ENCODE peak calls at places on chromosomes 7 and 10, in nine cellular contexts. P is pancreas; X is CD4-positive, alpha-beta T cell; C is right lobe of liver; Z is OCI-LY7; N is WTC11; U is endothelial cell; M is HFF-Myc; T is cardiac fibroblast. E is an unnamed sample.

GRCh38 chr10:124605001-124605370 is 139.2 kb downstream of the FAM53B start:
- DNase-seq in P (no peak), X (no peak), C (no peak), Z (no peak), N (no peak), U (no peak), M (no peak), T (no peak), E (no peak)

GRCh38 chr7:148334959-148335577 is 255.5 kb upstream of the C7orf33 start:
- DNase-seq in P (no peak), X (no peak), C (no peak), Z (no peak), N (no peak), U (no peak), M (no peak), T (peak), E (no peak)

GRCh38 chr10:123535386-123535785 is 130.8 kb upstream of the GPR26 start:
- DNase-seq in P (no peak), X (no peak), C (no peak), Z (no peak), N (no peak), U (no peak), M (no peak), T (no peak), E (no peak)

GRCh38 chr10:88292185-88292514 is 291.0 kb downstream of the RNLS start:
- DNase-seq in P (no peak), X (no peak), C (no peak), Z (peak), N (no peak), U (no peak), M (no peak), T (no peak), E (no peak)

GRCh38 chr7:115133248-115133647 is 211.4 kb downstream of the MDFIC start:
- DNase-seq in P (no peak), X (no peak), C (no peak), Z (no peak), N (no peak), U (no peak), M (no peak), T (no peak), E (no peak)

GRCh38 chr10:14056545-14057332 is 274.0 kb downstream of the FRMD4A start:
- DNase-seq in P (no peak), X (no peak), C (no peak), Z (no peak), N (no peak), U (no peak), M (peak), T (peak), E (no peak)

GRCh38 chr7:26061340-26062239 is 90.4 kb upstream of the NFE2L3 start:
- DNase-seq in P (peak), X (peak), C (peak), Z (peak), N (peak), U (peak), M (no peak), T (peak), E (peak)

GRCh38 chr7:159143780-159144755 is 599 bp downstream of the VIPR2 start:
- DNase-seq in P (peak), X (no peak), C (peak), Z (no peak), N (peak), U (peak), M (no peak), T (peak), E (peak)

GRCh38 chr7:50956522-50957155 is 173.9 kb upstream of the GRB10 start:
- DNase-seq in P (no peak), X (no peak), C (no peak), Z (no peak), N (no peak), U (no peak), M (no peak), T (no peak), E (no peak)

GRCh38 chr7:24653316-24654085 is 80.2 kb downstream of the PALS2 start:
- DNase-seq in P (no peak), X (no peak), C (no peak), Z (no peak), N (no peak), U (no peak), M (no peak), T (peak), E (no peak)

GRCh38 chr7:45036317-45036716 is 36.3 kb downstream of the CCM2 start:
- DNase-seq in P (no peak), X (no peak), C (no peak), Z (no peak), N (no peak), U (no peak), M (no peak), T (no peak), E (no peak)

GRCh38 chr10:66586073-66586472 is 339.8 kb upstream of the LRRTM3 start:
- DNase-seq in P (peak), X (no peak), C (no peak), Z (no peak), N (peak), U (peak), M (no peak), T (peak), E (no peak)

GRCh38 chr10:73228247-73228646 is 18.8 kb downstream of the DNAJC9 start:
- DNase-seq in P (no peak), X (no peak), C (no peak), Z (no peak), N (no peak), U (no peak), M (no peak), T (peak), E (no peak)

GRCh38 chr10:34899161-34899560 is 84.1 kb upstream of the PARD3 start:
- DNase-seq in P (no peak), X (no peak), C (no peak), Z (no peak), N (no peak), U (no peak), M (no peak), T (no peak), E (no peak)

GRCh38 chr7:5117095-5117970 is 71.7 kb downstream of the RBAK start:
- DNase-seq in P (no peak), X (no peak), C (no peak), Z (no peak), N (no peak), U (no peak), M (no peak), T (no peak), E (no peak)

GRCh38 chr10:119320981-119321380 is 113.6 kb downstream of the GRK5 start:
- DNase-seq in P (no peak), X (no peak), C (no peak), Z (no peak), N (no peak), U (no peak), M (no peak), T (no peak), E (no peak)

GRCh38 chr10:119090026-119090808 is 9.6 kb upstream of the EIF3A start:
- DNase-seq in P (no peak), X (peak), C (no peak), Z (no peak), N (no peak), U (no peak), M (no peak), T (no peak), E (no peak)

GRCh38 chr7:98329974-98330373 is 48.5 kb downstream of the BRI3 start:
- DNase-seq in P (no peak), X (no peak), C (no peak), Z (no peak), N (no peak), U (no peak), M (no peak), T (peak), E (no peak)

GRCh38 chr7:82406937-82407336 is 36.6 kb downstream of the CACNA2D1 start:
- DNase-seq in P (no peak), X (no peak), C (no peak), Z (no peak), N (no peak), U (no peak), M (no peak), T (no peak), E (no peak)

GRCh38 chr7:74525881-74526280 is 72.2 kb downstream of the GTF2IRD1 start:
- DNase-seq in P (peak), X (no peak), C (no peak), Z (peak), N (peak), U (no peak), M (no peak), T (no peak), E (no peak)

GRCh38 chr10:121468726-121469125 is 129.5 kb downstream of the FGFR2 start:
- DNase-seq in P (no peak), X (no peak), C (no peak), Z (no peak), N (no peak), U (no peak), M (no peak), T (no peak), E (no peak)

GRCh38 chr10:58177362-58177947 is 90.2 kb downstream of the IPMK start:
- DNase-seq in P (no peak), X (no peak), C (no peak), Z (peak), N (no peak), U (no peak), M (no peak), T (peak), E (no peak)

GRCh38 chr10:480498-480927 is 209.0 kb downstream of the DIP2C start:
- DNase-seq in P (no peak), X (no peak), C (no peak), Z (no peak), N (no peak), U (no peak), M (no peak), T (no peak), E (no peak)

GRCh38 chr7:35241431-35241830 is 12.5 kb downstream of the TBX20 start:
- DNase-seq in P (no peak), X (no peak), C (no peak), Z (no peak), N (no peak), U (no peak), M (no peak), T (no peak), E (no peak)

DNA sequence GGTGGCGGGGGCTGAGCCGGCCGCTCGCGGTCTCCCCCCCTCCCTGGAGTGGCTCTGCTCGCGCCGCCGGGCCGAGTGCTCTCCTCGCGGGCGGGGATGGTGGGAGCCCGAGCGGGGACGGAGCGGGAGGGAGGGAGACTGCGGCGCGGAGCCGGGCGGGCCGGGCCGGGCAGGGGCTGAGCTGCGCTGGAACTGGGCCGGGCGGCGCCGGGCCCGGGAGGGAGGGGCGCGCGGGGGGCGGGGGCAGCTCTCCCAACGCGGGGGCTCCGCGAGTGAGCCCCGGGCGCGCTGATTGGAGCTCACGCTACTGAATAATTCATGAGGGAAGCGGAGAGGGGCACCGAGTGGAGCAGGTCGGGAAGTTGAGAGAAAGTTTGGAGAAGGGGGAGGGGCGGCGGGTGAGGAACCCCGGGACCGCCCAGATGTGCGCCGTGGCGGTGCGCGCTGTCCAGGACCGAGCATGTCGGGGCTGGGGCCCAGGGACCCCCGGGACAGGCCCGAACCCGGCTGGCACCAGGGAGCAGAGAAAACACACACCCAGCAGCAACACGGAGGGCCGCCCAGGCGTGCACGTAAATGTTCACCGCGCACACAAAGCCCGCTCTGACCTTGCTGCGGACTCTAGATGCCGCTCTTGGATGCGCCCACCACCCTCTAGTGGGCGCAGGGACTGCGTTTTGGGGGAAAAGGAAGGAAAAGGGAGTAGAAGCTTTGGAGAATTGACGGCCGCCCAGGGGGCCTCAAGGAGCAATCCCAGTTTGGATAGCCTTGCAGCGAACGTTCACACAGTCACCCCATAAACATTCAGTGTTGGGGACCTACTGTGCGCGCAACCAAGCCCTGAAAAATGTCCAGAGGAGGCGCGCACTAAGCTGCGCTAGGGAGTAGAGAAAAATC is at the start of gene EPHB4:
- DNase-seq in P (peak), X (no peak), C (peak), Z (no peak), N (peak), U (peak), M (peak), T (peak), E (no peak)
- TF ChIP-seq CTCF in P (no peak), X (no peak), C (peak), Z (peak), N (no peak), U (peak), M (peak), T (peak), E (no peak)

DNA sequence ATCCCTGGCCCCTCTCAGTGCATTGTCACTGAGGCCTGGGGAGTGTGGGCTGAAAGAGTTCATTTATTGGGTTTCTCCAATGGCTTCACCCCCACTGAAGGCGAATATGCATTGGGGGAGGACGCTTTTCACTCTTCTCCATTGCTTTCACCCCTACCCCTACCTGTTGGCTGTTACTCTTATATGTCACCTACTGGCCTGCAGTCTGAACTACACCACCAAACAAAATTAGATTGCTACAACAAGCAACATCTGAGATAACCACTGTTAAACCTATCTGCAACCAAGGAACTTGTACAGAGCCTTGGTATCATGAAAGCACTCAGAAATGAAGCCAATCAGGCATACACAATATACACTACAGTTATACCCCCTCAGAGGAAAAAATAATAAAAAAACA is 203.7 kb downstream of the REEP3 start:
- DNase-seq in P (no peak), X (no peak), C (no peak), Z (peak), N (no peak), U (no peak), M (no peak), T (no peak), E (no peak)
- TF ChIP-seq CTCF in P (no peak), X (no peak), C (no peak), Z (peak), N (no peak), U (no peak), M (no peak), T (peak), E (no peak)

DNA sequence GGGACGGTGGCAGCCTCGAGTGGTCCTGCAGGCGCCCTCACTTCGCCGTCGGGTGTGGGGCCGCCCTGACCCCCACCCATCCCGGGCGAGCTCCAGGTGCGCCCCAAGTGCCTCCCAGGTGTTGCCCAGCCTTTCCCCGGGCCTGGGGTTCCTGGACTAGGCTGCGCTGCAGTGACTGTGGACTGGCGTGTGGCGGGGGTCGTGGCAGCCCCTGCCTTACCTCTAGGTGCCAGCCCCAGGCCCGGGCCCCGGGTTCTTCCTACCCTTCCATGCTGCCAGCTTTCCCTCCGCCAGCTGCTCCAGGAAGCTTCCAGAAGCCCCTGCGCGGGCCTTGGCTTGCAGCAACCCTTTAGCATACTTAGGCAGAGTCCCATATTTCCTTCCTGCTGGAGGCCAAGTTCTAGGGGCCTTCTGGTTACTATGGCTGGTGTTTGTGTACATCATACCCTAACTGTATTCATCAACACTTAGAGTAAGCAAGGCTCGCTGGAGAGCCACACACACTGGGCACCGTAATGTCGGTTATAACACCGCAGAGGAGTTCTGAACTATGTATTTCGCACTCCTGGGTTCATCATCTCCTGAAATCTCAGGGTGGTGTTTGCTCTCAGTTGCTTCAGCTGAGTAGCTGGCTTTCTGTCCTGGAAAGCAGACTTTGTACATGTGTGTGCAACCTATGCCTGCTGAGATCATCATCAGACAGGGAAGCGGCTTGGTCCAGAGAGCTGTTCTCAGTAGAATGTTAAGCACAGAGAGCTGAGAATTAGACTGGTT is 492 bp downstream of the MGMT start:
- DNase-seq in P (peak), X (no peak), C (no peak), Z (peak), N (no peak), U (no peak), M (no peak), T (peak), E (no peak)
- TF ChIP-seq CTCF in P (no peak), X (no peak), C (no peak), Z (no peak), N (no peak), U (no peak), M (no peak), T (no peak), E (no peak)

DNA sequence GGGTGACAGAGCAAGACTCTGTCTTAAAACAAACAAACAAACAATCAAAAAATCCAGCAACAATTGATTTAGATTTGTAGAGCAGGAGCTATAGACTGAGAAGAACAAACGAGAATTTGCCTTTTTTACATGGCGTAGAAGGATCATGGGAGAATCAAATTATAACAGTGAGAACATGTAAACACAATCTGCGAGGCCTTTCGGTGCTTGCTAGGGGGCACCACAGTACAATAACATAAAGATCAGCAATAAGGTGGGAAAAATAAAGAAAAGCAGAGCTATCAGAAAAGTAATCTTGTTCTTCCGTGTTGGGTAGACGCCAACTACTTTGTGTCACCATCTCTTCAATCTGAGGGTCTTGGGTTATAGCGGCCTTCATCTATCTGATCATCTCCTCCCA is 82.2 kb downstream of the NOD1 start:
- DNase-seq in P (no peak), X (no peak), C (no peak), Z (peak), N (no peak), U (no peak), M (no peak), T (peak), E (no peak)
- TF ChIP-seq CTCF in P (no peak), X (no peak), C (no peak), Z (peak), N (no peak), U (no peak), M (peak), T (no peak), E (no peak)